ENCODE peak calls at places on chromosomes 6 and 20, in ten cellular contexts. I is kidney, F is fibroblast of lung, V is psoas muscle, O is left ventricle myocardium inferior, B is adrenal gland, P is B cell, N is A549, E is fibroblast of villous mesenchyme, X is AG09319. Q is an unnamed sample.
A peak's percentile ranks its signal among the peaks of the same experiment; 100 is the strongest.

GRCh38 chr6:2476376-2476775 is 231.0 kb upstream of the GMDS start:
- DNase-seq in P (no peak), I (no peak), N (no peak), E (no peak), B (no peak), O (no peak), X (no peak), F (peak; percentile 16), V (no peak), Q (no peak)

GRCh38 chr6:142940487-142940886 is 4.5 kb downstream of the HIVEP2 start:
- DNase-seq in E (peak; percentile 67), P (no peak), V (no peak), B (no peak), F (no peak), O (no peak), N (no peak), I (no peak), X (no peak), Q (peak; percentile 47)

GRCh38 chr6:38214159-38214558 is 394.6 kb downstream of the ZFAND3 start:
- DNase-seq in N (no peak), B (no peak), O (no peak), X (no peak), V (no peak), I (no peak), P (no peak), E (no peak), F (no peak), Q (no peak)

GRCh38 chr20:62558779-62559178 is 83.0 kb upstream of the GATA5 start:
- DNase-seq in P (no peak), V (peak; percentile 94), F (no peak), E (no peak), B (no peak), I (no peak), X (no peak), N (no peak), O (peak; percentile 79), Q (no peak)

GRCh38 chr6:42864602-42865001 is 14.8 kb upstream of the RPL7L1 start:
- DNase-seq in V (peak; percentile 60), F (no peak), N (no peak), O (no peak), E (no peak), I (no peak), P (no peak), X (no peak), B (peak; percentile 72), Q (no peak)

GRCh38 chr6:111113731-111114438 is 26.6 kb downstream of the SLC16A10 start:
- DNase-seq in O (peak; percentile 36), B (peak; percentile 76), P (no peak), F (peak; percentile 62), N (no peak), X (no peak), E (peak; percentile 25), I (no peak), V (peak; percentile 69), Q (peak; percentile 9)

GRCh38 chr6:169650959-169651292 is 50.9 kb downstream of the WDR27 start:
- DNase-seq in F (no peak), P (no peak), I (no peak), B (no peak), X (no peak), V (no peak), E (no peak), O (no peak), N (no peak), Q (no peak)

GRCh38 chr6:16129623-16130243 is 847 bp downstream of the MYLIP start:
- DNase-seq in B (peak; percentile 47), X (no peak), I (peak; percentile 85), P (no peak), O (peak; percentile 26), N (peak; percentile 5), E (no peak), F (peak; percentile 36), V (no peak), Q (no peak)

GRCh38 chr6:132490024-132490423 is 22.9 kb downstream of the STX7 start:
- DNase-seq in O (no peak), N (no peak), F (no peak), B (peak; percentile 22), I (no peak), X (no peak), V (peak; percentile 51), P (peak; percentile 20), E (no peak), Q (peak; percentile 21)

GRCh38 chr6:54981276-54981609 is 134.7 kb downstream of the FAM83B start:
- DNase-seq in V (no peak), E (no peak), P (no peak), N (no peak), F (no peak), I (no peak), O (no peak), X (no peak), B (no peak), Q (no peak)

GRCh38 chr6:20647585-20647984 is 113.3 kb downstream of the CDKAL1 start:
- DNase-seq in V (no peak), F (no peak), N (no peak), P (no peak), E (no peak), X (no peak), I (no peak), B (no peak), O (no peak), Q (no peak)

GRCh38 chr6:43723737-43724295 is 36.2 kb upstream of the MRPS18A start:
- DNase-seq in O (peak; percentile 69), I (peak; percentile 80), N (peak; percentile 56), E (peak; percentile 77), V (peak; percentile 63), B (peak; percentile 69), P (peak; percentile 81), F (peak; percentile 79), X (peak; percentile 14), Q (no peak)

GRCh38 chr20:3670511-3670910 is 7.3 kb upstream of the GFRA4 start:
- DNase-seq in I (peak; percentile 22), V (no peak), N (no peak), E (no peak), X (no peak), O (no peak), F (no peak), P (no peak), B (no peak), Q (no peak)

GRCh38 chr20:19823216-19823615 is 65.2 kb downstream of the RIN2 start:
- DNase-seq in E (no peak), X (no peak), N (no peak), P (no peak), F (peak; percentile 22), O (no peak), V (no peak), I (no peak), B (no peak), Q (no peak)

GRCh38 chr6:167337231-167337630 is 12.3 kb downstream of the TTLL2 start:
- DNase-seq in N (no peak), E (no peak), F (no peak), X (no peak), O (no peak), P (no peak), V (no peak), B (no peak), I (no peak), Q (no peak)

GRCh38 chr6:167337675-167338449 is 13.0 kb downstream of the TTLL2 start:
- DNase-seq in F (no peak), B (no peak), I (no peak), E (no peak), P (no peak), N (no peak), V (no peak), O (no peak), X (no peak), Q (no peak)

GRCh38 chr6:167341038-167341613 is 16.2 kb downstream of the TTLL2 start:
- DNase-seq in F (no peak), P (no peak), N (no peak), B (no peak), O (no peak), X (no peak), V (no peak), E (no peak), I (no peak), Q (no peak)

GRCh38 chr6:167338551-167339117 is 13.7 kb downstream of the TTLL2 start:
- DNase-seq in E (no peak), V (no peak), I (no peak), F (no peak), B (no peak), N (no peak), O (no peak), P (no peak), X (no peak), Q (no peak)

DNA sequence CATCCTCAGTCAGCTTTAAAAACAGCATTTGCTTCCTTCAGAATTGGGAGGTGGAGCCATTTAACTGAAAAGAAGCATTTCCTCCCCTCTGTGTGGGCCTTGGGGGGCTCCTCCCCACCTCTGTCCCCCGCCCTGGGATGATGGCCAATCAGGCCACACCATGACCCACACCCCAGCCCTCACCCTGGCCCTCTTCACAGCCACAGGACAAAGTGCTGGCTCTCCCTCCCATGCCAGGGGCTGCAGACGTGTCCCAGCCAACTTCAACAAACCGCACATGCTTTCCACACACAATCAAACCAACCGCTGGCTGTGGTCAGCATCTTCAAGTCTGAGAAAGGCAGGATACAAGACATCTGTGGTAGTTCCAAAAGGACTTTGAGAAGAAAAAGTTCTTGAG is 11.9 kb downstream of the TTLL2 start:
- DNase-seq in V (no peak), P (no peak), X (no peak), N (no peak), F (no peak), I (no peak), B (no peak), E (no peak), O (no peak), Q (no peak)
- TF ChIP-seq CTCF in V (no peak), P (no peak), X (no peak), N (no peak), F (no peak), I (no peak), B (no peak), E (no peak), O (no peak), Q (no peak)

GRCh38 chr20:6680854-6681253 is 86.6 kb upstream of the BMP2 start:
- DNase-seq in E (no peak), O (no peak), I (no peak), P (no peak), X (no peak), F (no peak), B (no peak), N (no peak), V (no peak), Q (no peak)
- TF ChIP-seq CTCF in E (no peak), O (no peak), I (no peak), P (no peak), X (no peak), F (no peak), B (no peak), N (no peak), V (no peak), Q (no peak)

GRCh38 chr6:100473182-100473581 is 8.5 kb upstream of the SIM1 start:
- DNase-seq in F (no peak), I (no peak), X (no peak), B (no peak), O (no peak), E (no peak), V (no peak), P (no peak), N (no peak), Q (no peak)
- TF ChIP-seq CTCF in F (no peak), I (no peak), X (no peak), B (no peak), O (no peak), E (no peak), V (no peak), P (no peak), N (no peak), Q (no peak)

DNA sequence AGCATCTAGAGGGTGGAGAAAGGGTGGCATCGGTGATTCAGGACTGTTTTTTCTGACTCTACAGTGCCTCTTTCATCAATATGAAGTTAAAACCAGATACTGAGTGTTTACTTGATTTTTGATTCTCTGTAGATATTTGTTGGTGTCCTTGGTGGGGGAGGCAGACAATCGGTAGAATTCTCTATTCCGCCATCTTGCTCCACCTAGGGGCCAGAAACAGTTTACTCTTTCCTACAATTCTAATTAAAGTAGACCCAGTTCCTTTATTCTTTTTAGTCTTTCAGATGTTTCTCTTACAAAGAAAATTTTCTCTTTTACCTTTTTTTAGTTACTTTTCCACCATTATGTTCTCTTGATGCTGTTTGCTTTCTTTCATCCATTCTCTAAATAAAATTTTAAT is 162.1 kb upstream of the RAB32 start:
- DNase-seq in N (no peak), O (no peak), I (no peak), P (no peak), B (no peak), E (no peak), V (no peak), F (no peak), X (no peak), Q (no peak)
- TF ChIP-seq CTCF in N (no peak), O (no peak), I (no peak), P (no peak), B (no peak), E (peak; percentile 7), V (no peak), F (no peak), X (peak; percentile 15), Q (peak; percentile 58)

Q was measured in HFFc6.